ENCODE peak calls at places on chromosomes 4 and X, in six cellular contexts. Z is suprapubic skin, K is mesothelial cell of epicardium, Q is HTR-8/SVneo, B is T follicular helper cell, N is foreskin fibroblast. V is an unnamed sample.

GRCh38 chrX:44344194-44344593 is 722 bp upstream of the EFHC2 start:
- DNase-seq in K (no peak), Z (no peak), N (no peak), B (peak), Q (no peak), V (no peak)

GRCh38 chrX:31449975-31450374 is 378.1 kb upstream of the FTHL17 start:
- DNase-seq in K (no peak), Q (no peak), Z (no peak), B (no peak), N (peak), V (no peak)

GRCh38 chr4:15550491-15550890 is 80.8 kb downstream of the CC2D2A start:
- DNase-seq in Z (no peak), K (no peak), B (no peak), Q (no peak), N (no peak), V (no peak)

GRCh38 chrX:123422875-123423274 is 238.8 kb downstream of the GRIA3 start:
- DNase-seq in N (peak), B (no peak), Z (no peak), Q (no peak), K (no peak), V (peak)

GRCh38 chr4:22932326-22932725 is 239.6 kb downstream of the GBA3 start:
- DNase-seq in Q (no peak), B (no peak), N (no peak), K (no peak), Z (no peak), V (no peak)

GRCh38 chr4:23614284-23614892 is 275.5 kb downstream of the PPARGC1A start:
- DNase-seq in B (no peak), K (no peak), Q (no peak), N (peak), Z (no peak), V (peak)

GRCh38 chrX:105451426-105451825 is 230.9 kb upstream of the TEX13A start:
- DNase-seq in B (no peak), K (no peak), Q (no peak), Z (no peak), N (peak), V (no peak)

GRCh38 chrX:17632942-17633341 is 104.4 kb upstream of the SCML1 start:
- DNase-seq in Q (no peak), N (peak), K (no peak), B (no peak), Z (no peak), V (no peak)

GRCh38 chr4:114132830-114133229 is 153.4 kb upstream of the ARSJ start:
- DNase-seq in B (no peak), N (no peak), K (no peak), Q (no peak), Z (no peak), V (peak)

GRCh38 chr4:56314207-56314915 is 72.9 kb downstream of the AASDH start:
- DNase-seq in Z (no peak), N (no peak), Q (no peak), B (no peak), K (no peak), V (no peak)

GRCh38 chrX:109839694-109840358 is 106.8 kb upstream of the ACSL4 start:
- DNase-seq in B (no peak), Z (no peak), K (no peak), Q (no peak), N (peak), V (peak)

GRCh38 chrX:95841863-95842262 is 842.8 kb upstream of the DIAPH2 start:
- DNase-seq in Q (no peak), Z (no peak), B (no peak), K (no peak), N (no peak), V (no peak)